ENCODE peak calls at places on chromosomes 3 and 15, in eight cellular contexts. W, B, U, E, Q, S, G and T are unnamed samples.

GRCh38 chr3:25576836-25577454 is 87.8 kb downstream of the TOP2B start:
- DNase-seq in E (no peak), Q (no peak), S (no peak), U (no peak), G (no peak), W (no peak), B (no peak), T (no peak)

GRCh38 chr15:42090375-42090774 is 4.0 kb downstream of the PLA2G4D start:
- DNase-seq in U (no peak), G (no peak), Q (no peak), W (no peak), B (no peak), E (no peak), S (no peak), T (no peak)

GRCh38 chr3:170154084-170154483 is 27.4 kb downstream of the PHC3 start:
- DNase-seq in E (no peak), Q (no peak), S (no peak), G (no peak), U (no peak), B (no peak), W (peak; percentile 48), T (no peak)

GRCh38 chr3:141769171-141769894 is 6.1 kb downstream of the GRK7 start:
- DNase-seq in G (peak; percentile 57), S (no peak), B (no peak), Q (no peak), W (no peak), E (no peak), U (no peak), T (no peak)

GRCh38 chr3:125192190-125193035 is 20.1 kb downstream of the SLC12A8 start:
- DNase-seq in S (no peak), E (no peak), G (peak; percentile 89), Q (no peak), U (no peak), W (no peak), B (no peak), T (no peak)

GRCh38 chr3:75254685-75255084 is 409.4 kb upstream of the FRG2C start:
- DNase-seq in U (no peak), Q (no peak), E (no peak), B (no peak), W (no peak), S (no peak), G (no peak), T (no peak)

GRCh38 chr15:89112341-89112971 is 24.2 kb downstream of the ABHD2 start:
- DNase-seq in E (no peak), W (peak; percentile 49), U (peak; percentile 51), S (peak; percentile 74), Q (no peak), B (no peak), G (no peak), T (no peak)

GRCh38 chr3:66789584-66790237 is 208.4 kb upstream of the KBTBD8 start:
- DNase-seq in W (peak; percentile 46), U (no peak), Q (no peak), S (no peak), G (no peak), E (no peak), B (peak; percentile 57), T (no peak)

GRCh38 chr3:154122096-154122911 is 1.1 kb downstream of the ARHGEF26 start:
- DNase-seq in Q (no peak), G (peak; percentile 50), E (no peak), B (peak; percentile 18), U (peak; percentile 18), S (no peak), W (no peak), T (peak; percentile 34)

GRCh38 chr3:150130404-150131100 is 159.9 kb upstream of the PFN2 start:
- DNase-seq in B (no peak), U (no peak), S (no peak), Q (no peak), W (no peak), G (peak; percentile 93), E (no peak), T (no peak)

GRCh38 chr3:150127011-150127490 is 156.4 kb upstream of the PFN2 start:
- DNase-seq in U (no peak), B (no peak), S (no peak), E (no peak), G (peak; percentile 91), Q (no peak), W (no peak), T (no peak)

GRCh38 chr3:150128126-150128525 is 157.4 kb upstream of the PFN2 start:
- DNase-seq in Q (no peak), B (no peak), E (no peak), W (no peak), U (no peak), S (no peak), G (no peak), T (no peak)

GRCh38 chr3:150132101-150132749 is 161.5 kb upstream of the PFN2 start:
- DNase-seq in B (no peak), W (no peak), S (no peak), G (peak; percentile 70), U (no peak), E (no peak), Q (no peak), T (no peak)

DNA sequence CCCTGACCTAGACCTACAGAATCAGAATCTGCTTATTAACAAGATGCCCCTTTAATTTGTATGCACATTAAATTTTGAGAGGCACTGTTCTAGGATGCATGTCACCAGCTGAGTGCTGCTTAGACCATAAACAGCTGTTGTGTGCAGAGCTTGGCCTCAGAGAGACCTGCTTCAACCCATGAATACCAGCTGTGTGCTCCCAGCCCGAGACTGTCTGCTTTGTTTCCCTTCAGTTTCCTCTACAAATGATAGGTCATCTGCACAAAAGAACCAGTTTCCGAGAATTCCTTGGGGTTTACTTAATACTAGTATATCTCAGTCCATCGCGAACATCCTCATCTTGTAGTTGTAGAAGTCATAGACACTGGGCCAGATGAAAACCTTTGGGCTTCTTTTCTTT is 158.5 kb upstream of the PFN2 start:
- DNase-seq in W (peak; percentile 59), Q (no peak), B (no peak), U (no peak), G (no peak), E (no peak), S (no peak), T (no peak)
- H3K27ac ChIP-seq in W (no peak overlapping the region), Q (no peak overlapping the region), B (no peak overlapping the region), U (no peak overlapping the region), G (no peak overlapping the region), E (no peak overlapping the region), S (no peak overlapping the region), T (no peak overlapping the region)

DNA sequence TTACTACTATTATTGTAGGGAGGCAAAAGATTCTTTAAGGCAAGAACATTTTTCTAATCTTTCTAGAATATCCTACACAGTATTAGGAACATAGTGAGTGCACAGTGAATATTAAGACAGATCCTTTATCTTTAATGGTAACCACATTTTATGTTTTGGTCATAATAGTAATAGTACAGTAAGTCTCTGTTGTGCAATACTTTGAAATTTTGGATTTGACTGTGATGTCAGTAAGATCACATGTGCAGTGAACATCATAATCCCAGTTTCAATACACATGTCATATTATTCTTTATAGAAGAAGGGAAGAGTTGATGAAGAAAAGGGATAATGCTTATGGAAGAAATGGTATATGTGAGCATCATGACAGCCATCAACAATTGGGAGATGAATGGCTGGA is 10.7 kb downstream of the STT3B start:
- DNase-seq in S (no peak), E (no peak), Q (no peak), B (no peak), W (peak; percentile 71), G (no peak), U (no peak), T (no peak)
- H3K4me1 ChIP-seq in S (no peaks in the 10 kb centered on the region), E (peaks cover 59% of the 10 kb centered on the region), Q (peaks cover 74% of the 10 kb centered on the region), B (no peaks in the 10 kb centered on the region), W (peaks cover 8% of the 10 kb centered on the region), G (no peaks in the 10 kb centered on the region), U (peaks cover 73% of the 10 kb centered on the region), T (peaks cover 86% of the 10 kb centered on the region)

DNA sequence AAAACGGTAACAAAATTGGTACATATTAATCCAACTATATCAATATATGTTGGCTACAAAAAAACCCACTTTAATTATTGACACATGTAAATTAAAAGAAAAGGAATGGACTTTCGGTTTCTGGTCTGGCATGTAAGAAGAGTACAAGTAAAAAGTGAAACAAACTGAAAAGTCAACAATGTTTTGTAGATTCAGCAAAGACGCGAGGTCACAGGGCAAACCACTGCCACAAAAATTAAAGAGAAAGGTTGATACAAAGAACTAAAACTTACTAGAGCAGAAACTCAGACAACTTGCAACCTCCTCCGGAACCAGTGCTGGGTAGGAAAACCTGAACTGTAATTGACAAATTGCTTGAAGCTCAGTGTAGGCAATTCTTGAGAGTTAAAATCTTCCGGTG is 110.6 kb upstream of the ARPP21 start:
- DNase-seq in G (no peak), B (no peak), S (no peak), E (no peak), W (no peak), U (no peak), Q (no peak), T (no peak)
- H3K4me3 ChIP-seq in G (no peak overlapping the region), B (no peak overlapping the region), S (no peak overlapping the region), E (no peak overlapping the region), W (no peak overlapping the region), U (no peak overlapping the region), Q (no peak overlapping the region), T (no peak overlapping the region)

GRCh38 chr3:72255736-72256559 is 471.0 kb upstream of the PROK2 start:
- DNase-seq in E (peak; percentile 34), B (peak; percentile 44), U (peak; percentile 50), Q (peak; percentile 29), W (peak; percentile 55), S (peak; percentile 33), G (peak; percentile 33), T (no peak)
- H3K27ac ChIP-seq in E (no peak overlapping the region), B (peak overlapping the region; percentile 46), U (no peak overlapping the region), Q (no peak overlapping the region), W (no peak overlapping the region), S (no peak overlapping the region), G (no peak overlapping the region), T (no peak overlapping the region)

DNA sequence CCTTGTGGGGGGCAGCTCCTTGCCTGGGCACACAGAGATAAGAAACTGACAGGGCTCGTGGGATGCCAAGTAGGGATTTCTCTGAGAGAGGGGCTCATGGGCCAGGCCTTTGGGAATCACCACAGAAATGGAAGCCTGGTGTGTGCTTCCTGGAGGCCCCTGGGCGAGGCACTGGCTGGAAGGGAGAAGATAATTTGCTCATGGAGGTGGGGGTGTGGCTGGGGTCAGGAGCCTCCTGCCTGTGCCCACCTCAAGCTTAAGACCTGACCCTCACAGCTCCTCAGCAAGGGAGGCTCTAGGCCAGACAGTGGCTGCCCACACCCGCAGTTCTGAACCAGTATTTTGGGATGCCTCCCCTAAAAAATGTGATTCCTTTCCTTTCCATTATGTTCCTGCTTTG is 16.9 kb upstream of the CPNE9 start:
- DNase-seq in Q (no peak), B (no peak), E (no peak), U (no peak), G (no peak), S (no peak), W (no peak), T (no peak)
- H3K4me1 ChIP-seq in Q (no peaks in the 10 kb centered on the region), B (no peaks in the 10 kb centered on the region), E (no peaks in the 10 kb centered on the region), U (peaks cover 20% of the 10 kb centered on the region), G (no peaks in the 10 kb centered on the region), S (no peaks in the 10 kb centered on the region), W (no peaks in the 10 kb centered on the region), T (no peaks in the 10 kb centered on the region)

GRCh38 chr15:29820802-29821160 is 1.5 kb downstream of the TJP1 start:
- DNase-seq in G (no peak), B (no peak), U (no peak), E (no peak), W (peak; percentile 33), Q (no peak), S (no peak), T (no peak)
- H3K4me3 ChIP-seq in G (no peak overlapping the region), B (peak overlapping the region; percentile 62), U (peak overlapping the region; percentile 78), E (no peak overlapping the region), W (peak overlapping the region; percentile 86), Q (no peak overlapping the region), S (peak overlapping the region; percentile 74), T (peak overlapping the region; percentile 59)